ENCODE peak calls at places on chromosomes 4 and X, in seven cellular contexts. S is AG10803, Y is HepG2, O is heart left ventricle, W is mesothelial cell of epicardium, A is cardiac fibroblast, V is AG04450. E is an unnamed sample.

GRCh38 chrX:40132751-40133150 is 35.0 kb upstream of the BCOR start:
- DNase-seq in W (no peak), O (peak), S (peak), Y (no peak), V (no peak), A (peak), E (no peak)

GRCh38 chrX:9612146-9612505 is 147.3 kb downstream of the TBL1X start:
- DNase-seq in O (no peak), Y (no peak), W (no peak), V (no peak), S (no peak), A (no peak), E (no peak)

GRCh38 chrX:100696699-100697351 is 35.1 kb downstream of the SYTL4 start:
- DNase-seq in A (no peak), O (no peak), W (no peak), S (no peak), V (no peak), Y (no peak), E (no peak)

GRCh38 chrX:40166582-40166981 is 68.8 kb upstream of the BCOR start:
- DNase-seq in O (no peak), V (no peak), Y (no peak), S (peak), W (no peak), A (peak), E (no peak)

GRCh38 chrX:70196961-70197805 is 19.9 kb downstream of the DGAT2L6 start:
- DNase-seq in S (peak), V (no peak), Y (peak), A (peak), O (no peak), W (no peak), E (peak)

GRCh38 chr4:105241456-105241855 is 94.8 kb downstream of the TET2 start:
- DNase-seq in A (no peak), Y (no peak), W (no peak), O (peak), V (no peak), S (no peak), E (no peak)

GRCh38 chr4:79253930-79254329 is 71.9 kb downstream of the NAA11 start:
- DNase-seq in A (no peak), S (no peak), W (no peak), V (no peak), O (no peak), Y (no peak), E (no peak)

GRCh38 chr4:140168936-140169335 is 15.0 kb upstream of the MAML3 start:
- DNase-seq in Y (no peak), O (no peak), W (no peak), A (no peak), S (no peak), V (no peak), E (no peak)

GRCh38 chr4:148108776-148109175 is 333.4 kb downstream of the NR3C2 start:
- DNase-seq in A (no peak), O (no peak), W (no peak), V (no peak), S (no peak), Y (no peak), E (no peak)

GRCh38 chr4:27176400-27176799 is 315.8 kb downstream of the STIM2 start:
- DNase-seq in S (peak), A (peak), O (no peak), V (no peak), Y (peak), W (no peak), E (no peak)

GRCh38 chrX:145821291-145821897 is 3.8 kb downstream of the SLITRK2 start:
- DNase-seq in S (no peak), Y (no peak), W (no peak), V (no peak), O (no peak), A (no peak), E (no peak)

GRCh38 chr4:107835409-107835808 is 10.7 kb downstream of the SGMS2 start:
- DNase-seq in S (peak), W (no peak), O (no peak), V (no peak), Y (no peak), A (peak), E (no peak)

GRCh38 chrX:107562482-107562881 is 65.8 kb upstream of the PRPS1 start:
- DNase-seq in O (no peak), S (peak), A (peak), W (no peak), Y (no peak), V (peak), E (no peak)

GRCh38 chr4:2102045-2102883 is 43.1 kb downstream of the NAT8L start:
- DNase-seq in A (no peak), O (no peak), S (no peak), W (no peak), V (no peak), Y (no peak), E (no peak)

GRCh38 chr4:123785515-123785914 is 388.9 kb downstream of the SPRY1 start:
- DNase-seq in S (peak), W (no peak), Y (no peak), O (peak), V (peak), A (peak), E (peak)

GRCh38 chr4:6134612-6135220 is 65.6 kb downstream of the JAKMIP1 start:
- DNase-seq in W (no peak), V (no peak), Y (peak), O (no peak), A (no peak), S (no peak), E (no peak)

GRCh38 chr4:126051709-126052424 is 737.1 kb downstream of the FAT4 start:
- DNase-seq in W (no peak), S (peak), A (peak), O (peak), Y (no peak), V (peak), E (no peak)

GRCh38 chrX:38929966-38930421 is 128.7 kb downstream of the MID1IP1 start:
- DNase-seq in W (no peak), V (peak), S (peak), Y (no peak), O (no peak), A (peak), E (no peak)

GRCh38 chr4:117134386-117134785 is 49.0 kb upstream of the TRAM1L1 start:
- DNase-seq in Y (peak), S (peak), O (no peak), A (peak), W (no peak), V (peak), E (no peak)

GRCh38 chr4:74320559-74321118 is 12.4 kb downstream of the EPGN start:
- DNase-seq in O (no peak), V (peak), W (no peak), S (peak), Y (peak), A (peak), E (no peak)

GRCh38 chr4:145182212-145182611 is 1.8 kb upstream of the OTUD4 start:
- DNase-seq in S (no peak), V (no peak), Y (no peak), A (no peak), O (no peak), W (no peak), E (no peak)

GRCh38 chr4:65089666-65090065 is 580.6 kb downstream of the EPHA5 start:
- DNase-seq in A (peak), Y (no peak), W (no peak), S (no peak), O (no peak), V (no peak), E (no peak)

GRCh38 chr4:146095091-146095690 is 80.3 kb upstream of the LSM6 start:
- DNase-seq in Y (peak), O (no peak), S (peak), W (no peak), A (peak), V (peak), E (peak)

GRCh38 chrX:49258749-49259124 is 5.8 kb downstream of the FOXP3 start:
- DNase-seq in A (no peak), S (no peak), Y (peak), W (no peak), V (no peak), O (no peak), E (no peak)

GRCh38 chr4:31360786-31361185 is 640.6 kb downstream of the PCDH7 start:
- DNase-seq in O (no peak), A (peak), S (peak), V (peak), Y (no peak), W (no peak), E (no peak)

GRCh38 chr4:120156115-120156718 is 89.6 kb upstream of the MAD2L1 start:
- DNase-seq in S (peak), V (peak), A (peak), O (no peak), W (no peak), Y (peak), E (no peak)

GRCh38 chrX:123976671-123977316 is 15.3 kb downstream of the STAG2 start:
- DNase-seq in S (peak), Y (peak), A (peak), O (no peak), V (no peak), W (no peak), E (no peak)

GRCh38 chr4:145234086-145234694 is 53.8 kb upstream of the OTUD4 start:
- DNase-seq in W (peak), S (peak), Y (peak), A (peak), O (peak), V (peak), E (no peak)

GRCh38 chr4:185817403-185817818 is 5.4 kb upstream of the SORBS2 start:
- DNase-seq in Y (peak), S (no peak), V (no peak), O (peak), W (no peak), A (no peak), E (no peak)

GRCh38 chr4:165580379-165580905 is 201.6 kb downstream of the CPE start:
- DNase-seq in W (no peak), A (peak), O (no peak), S (peak), V (no peak), Y (no peak), E (no peak)

GRCh38 chrX:112513154-112513553 is 166.6 kb downstream of the LHFPL1 start:
- DNase-seq in A (no peak), O (no peak), S (peak), V (peak), Y (no peak), W (no peak), E (no peak)

GRCh38 chr4:60396680-60397079 is 803.4 kb upstream of the ADGRL3 start:
- DNase-seq in A (peak), O (no peak), W (no peak), S (no peak), V (no peak), Y (no peak), E (no peak)

GRCh38 chr4:117621673-117622072 is 412.6 kb upstream of the NDST3 start:
- DNase-seq in W (no peak), O (no peak), V (no peak), A (no peak), Y (no peak), S (no peak), E (no peak)

GRCh38 chr4:151721466-151721865 is 39.3 kb downstream of the GATB start:
- DNase-seq in O (no peak), A (no peak), S (peak), V (no peak), Y (no peak), W (no peak), E (no peak)

GRCh38 chr4:18051281-18051680 is 29.7 kb upstream of the LCORL start:
- DNase-seq in A (no peak), W (no peak), S (no peak), Y (no peak), V (no peak), O (no peak), E (no peak)

GRCh38 chr4:110033994-110034393 is 121.3 kb downstream of the EGF start:
- DNase-seq in V (no peak), A (no peak), S (no peak), W (no peak), Y (no peak), O (no peak), E (no peak)

GRCh38 chr4:141254326-141254725 is 33.6 kb downstream of the ZNF330 start:
- DNase-seq in Y (no peak), A (no peak), V (no peak), S (no peak), O (no peak), W (no peak), E (no peak)
- TF ChIP-seq CTCF in Y (no peak), A (peak), V (no peak), S (no peak), O (no peak), W (no peak), E (no peak)

DNA sequence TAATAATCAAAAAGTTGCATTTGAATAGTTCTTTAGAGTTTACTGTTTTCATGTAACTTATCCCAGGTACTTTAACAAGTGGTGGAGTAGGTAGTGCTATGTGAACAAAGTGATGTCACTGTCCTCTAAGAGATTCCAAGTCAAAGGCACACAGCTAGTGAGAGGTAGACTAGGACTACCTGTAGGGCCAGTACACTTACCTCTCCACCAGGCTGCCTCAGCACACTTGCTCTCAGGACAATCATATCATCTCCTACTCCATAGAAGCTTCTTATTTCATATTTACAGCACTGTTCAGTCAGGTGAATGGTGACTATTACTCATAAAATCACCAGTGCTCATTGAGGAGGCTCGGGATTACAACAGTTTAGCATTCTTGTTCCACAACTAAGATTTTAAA is 173.0 kb upstream of the EMCN start:
- DNase-seq in O (no peak), S (no peak), V (no peak), W (no peak), A (no peak), Y (no peak), E (no peak)
- TF ChIP-seq CTCF in O (no peak), S (no peak), V (no peak), W (no peak), A (no peak), Y (no peak), E (no peak)

GRCh38 chr4:97720869-97721432 is 422.3 kb downstream of the STPG2 start:
- DNase-seq in V (no peak), S (no peak), Y (peak), A (peak), O (no peak), W (no peak), E (no peak)
- TF ChIP-seq CTCF in V (no peak), S (no peak), Y (peak), A (peak), O (peak), W (no peak), E (no peak)

GRCh38 chr4:7652906-7653305 is 218.2 kb upstream of the PSAPL1 start:
- DNase-seq in A (no peak), O (no peak), V (no peak), Y (no peak), W (no peak), S (no peak), E (no peak)

GRCh38 chr4:7654550-7655266 is 220.0 kb upstream of the PSAPL1 start:
- DNase-seq in A (no peak), V (no peak), S (no peak), O (no peak), Y (no peak), W (no peak), E (no peak)

GRCh38 chr4:7652451-7652871 is 217.7 kb upstream of the PSAPL1 start:
- DNase-seq in O (no peak), V (no peak), A (no peak), W (no peak), S (no peak), Y (no peak), E (no peak)

GRCh38 chr4:7655267-7655548 is 220.5 kb upstream of the PSAPL1 start:
- DNase-seq in W (no peak), Y (no peak), A (no peak), V (no peak), S (no peak), O (no peak), E (no peak)

DNA sequence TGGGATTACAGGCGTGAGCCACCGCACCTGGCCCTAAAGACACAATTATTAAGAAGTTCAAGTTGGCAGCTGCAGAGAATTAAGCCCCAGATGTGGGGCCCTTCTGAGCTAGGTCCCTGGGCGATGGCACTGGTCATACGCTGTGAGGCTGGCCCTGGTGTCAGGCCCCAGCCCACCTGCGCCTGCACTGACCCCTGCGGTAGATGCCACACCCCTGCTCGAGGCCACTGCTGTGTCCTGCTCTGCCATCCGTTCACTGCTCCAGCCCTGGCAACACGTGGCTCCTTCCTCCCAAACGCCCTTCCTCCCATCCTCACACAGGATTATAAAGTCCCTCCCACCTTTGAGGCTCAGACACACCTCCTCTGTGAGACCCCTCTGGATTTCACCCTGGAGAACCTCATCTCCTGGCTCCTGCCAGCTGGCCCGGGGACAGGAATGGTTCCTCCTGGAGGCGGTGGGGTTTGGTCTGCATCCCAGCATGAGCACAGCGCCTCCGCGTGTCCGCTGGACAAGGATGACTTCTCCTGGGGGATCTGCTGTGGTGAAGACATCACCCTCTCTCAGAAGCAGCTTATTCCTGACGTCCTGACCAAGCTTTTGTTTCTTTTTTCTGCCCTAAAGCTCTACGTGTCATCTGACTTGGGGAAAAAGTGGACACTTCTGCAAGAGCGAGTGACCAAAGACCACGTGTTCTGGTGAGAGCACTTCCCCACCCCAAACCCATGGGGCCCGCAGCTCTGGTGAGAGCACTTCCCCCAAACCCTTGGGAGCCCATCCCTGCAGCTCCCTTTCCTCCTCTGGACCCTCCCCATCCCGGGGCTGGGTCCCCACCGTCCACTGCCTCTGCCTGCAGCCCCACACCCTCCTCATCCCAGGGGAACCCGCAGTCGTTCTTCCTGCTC is 219.0 kb upstream of the PSAPL1 start:
- DNase-seq in W (no peak), Y (no peak), A (peak), O (no peak), V (no peak), S (no peak), E (no peak)
- TF ChIP-seq CTCF in W (no peak), Y (peak), A (peak), O (no peak), V (no peak), S (no peak), E (no peak)

GRCh38 chr4:15584785-15585184 is 70.4 kb downstream of the FBXL5 start:
- DNase-seq in W (no peak), Y (no peak), A (no peak), S (no peak), O (no peak), V (no peak), E (no peak)
- TF ChIP-seq CTCF in W (no peak), Y (no peak), A (no peak), S (no peak), O (no peak), V (no peak), E (no peak)

GRCh38 chr4:23857353-23857752 is 32.5 kb downstream of the PPARGC1A start:
- DNase-seq in V (no peak), S (peak), W (no peak), Y (peak), O (no peak), A (peak), E (no peak)
- TF ChIP-seq CTCF in V (peak), S (peak), W (no peak), Y (peak), O (no peak), A (no peak), E (no peak)

GRCh38 chr4:25535278-25535677 is 120.4 kb upstream of the SLC34A2 start:
- DNase-seq in V (no peak), A (no peak), S (no peak), Y (peak), O (no peak), W (no peak), E (no peak)

GRCh38 chr4:25532579-25532978 is 123.1 kb upstream of the SLC34A2 start:
- DNase-seq in Y (no peak), O (no peak), S (no peak), V (no peak), W (no peak), A (peak), E (no peak)

GRCh38 chr4:25533237-25533636 is 122.4 kb upstream of the SLC34A2 start:
- DNase-seq in O (no peak), A (no peak), W (no peak), V (no peak), Y (no peak), S (no peak), E (no peak)

GRCh38 chr4:25528391-25528790 is 127.3 kb upstream of the SLC34A2 start:
- DNase-seq in Y (no peak), O (no peak), V (no peak), S (no peak), W (no peak), A (no peak), E (no peak)

GRCh38 chr4:25531272-25531671 is 124.4 kb upstream of the SLC34A2 start:
- DNase-seq in O (no peak), V (no peak), A (no peak), W (no peak), S (no peak), Y (no peak), E (no peak)
- TF ChIP-seq CTCF in O (no peak), V (peak), A (peak), W (peak), S (peak), Y (peak), E (no peak)

DNA sequence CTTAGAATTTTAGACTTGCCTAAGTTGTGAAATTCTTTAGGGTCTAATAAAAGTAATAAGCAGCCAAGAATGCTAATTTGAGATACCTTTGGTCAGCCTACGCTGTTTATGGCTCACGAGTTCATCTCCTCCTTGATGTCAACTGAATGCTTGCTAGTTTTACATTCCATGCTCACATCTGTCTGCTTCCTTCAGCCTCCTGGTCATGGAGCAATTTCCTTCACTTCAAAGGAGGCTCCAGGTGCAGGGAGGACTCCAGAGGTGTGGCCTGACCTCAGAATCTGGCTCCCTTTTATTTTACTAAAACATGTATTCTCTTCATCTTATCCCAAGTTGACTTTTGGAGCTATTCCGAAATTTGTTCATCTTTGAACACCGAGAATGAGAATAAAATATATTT is 23.3 kb upstream of the LNX1 start:
- DNase-seq in A (no peak), O (no peak), W (no peak), S (no peak), V (no peak), Y (no peak), E (no peak)
- TF ChIP-seq CTCF in A (no peak), O (no peak), W (no peak), S (peak), V (peak), Y (peak), E (no peak)

GRCh38 chr4:46931981-46932380 is 22.9 kb upstream of the COX7B2 start:
- DNase-seq in S (no peak), Y (peak), A (peak), V (no peak), O (no peak), W (no peak), E (no peak)
- TF ChIP-seq CTCF in S (peak), Y (peak), A (peak), V (peak), O (peak), W (no peak), E (no peak)

GRCh38 chrX:139429913-139430312 is 100.6 kb upstream of the F9 start:
- DNase-seq in Y (no peak), S (peak), A (no peak), O (no peak), V (no peak), W (no peak), E (no peak)
- TF ChIP-seq CTCF in Y (no peak), S (peak), A (no peak), O (no peak), V (no peak), W (no peak), E (no peak)